ENCODE peak calls at places on chromosomes 5 and 9, in six cellular contexts. E is neural progenitor cell, P is IMR-90, D is gastrocnemius medialis, U is stomach, W is Panc1. L is an unnamed sample.

GRCh38 chr5:39794511-39794910 is 369.7 kb upstream of the DAB2 start:
- DNase-seq in U (no peak), P (peak; percentile 29), D (peak; percentile 18), W (no peak), E (no peak), L (no peak)

GRCh38 chr9:94554439-94555331 is at the start of gene PCAT7:
- DNase-seq in W (peak; percentile 25), U (peak; percentile 90), D (no peak), E (peak; percentile 93), P (no peak), L (peak; percentile 33)

GRCh38 chr5:127192836-127193341 is 97.7 kb upstream of the MEGF10 start:
- DNase-seq in U (no peak), P (no peak), E (no peak), D (no peak), W (no peak), L (no peak)

GRCh38 chr5:77863181-77863580 is 87.0 kb upstream of the TBCA start:
- DNase-seq in D (no peak), U (no peak), P (no peak), E (no peak), W (no peak), L (peak; percentile 37)

GRCh38 chr9:130051855-130052254 is 1.9 kb upstream of the GPR107 start:
- DNase-seq in W (no peak), P (no peak), D (no peak), E (no peak), U (no peak), L (no peak)

GRCh38 chr9:12774861-12775367 is at the start of gene LURAP1L:
- DNase-seq in W (no peak), D (peak; percentile 27), U (peak; percentile 64), P (peak; percentile 83), E (peak; percentile 70), L (peak; percentile 77)

GRCh38 chr5:145218019-145218418 is 617.1 kb downstream of the PRELID2 start:
- DNase-seq in U (no peak), W (no peak), E (no peak), P (no peak), D (no peak), L (no peak)

GRCh38 chr9:127163409-127163808 is 41.0 kb upstream of the ANGPTL2 start:
- DNase-seq in D (no peak), U (no peak), E (no peak), P (peak; percentile 82), W (no peak), L (peak; percentile 51)

GRCh38 chr5:142015781-142016533 is 3.1 kb upstream of the GNPDA1 start:
- DNase-seq in E (no peak), D (no peak), U (no peak), W (peak; percentile 71), P (peak; percentile 56), L (peak; percentile 61)

GRCh38 chr9:3261484-3261883 is 264.3 kb downstream of the RFX3 start:
- DNase-seq in W (no peak), D (no peak), E (no peak), P (peak; percentile 45), U (no peak), L (no peak)

GRCh38 chr9:17905356-17906203 is 326.7 kb downstream of the SH3GL2 start:
- DNase-seq in U (no peak), P (no peak), D (no peak), E (peak; percentile 34), W (no peak), L (no peak)

GRCh38 chr5:40494631-40495030 is 185.1 kb upstream of the PTGER4 start:
- DNase-seq in D (no peak), P (no peak), U (no peak), E (no peak), W (no peak), L (no peak)

GRCh38 chr5:44538831-44539539 is 149.8 kb upstream of the FGF10 start:
- DNase-seq in P (no peak), U (no peak), D (peak; percentile 21), E (no peak), W (no peak), L (no peak)

GRCh38 chr5:1210832-1211251 is 9.4 kb downstream of the SLC6A19 start:
- DNase-seq in D (no peak), W (no peak), U (no peak), P (no peak), E (no peak), L (no peak)
- H3K4me1 ChIP-seq in D (no peaks in the 10 kb centered on the region), W (no peaks in the 10 kb centered on the region), U (no peaks in the 10 kb centered on the region), P (no peaks in the 10 kb centered on the region), E (no peaks in the 10 kb centered on the region), L (no peaks in the 10 kb centered on the region)

GRCh38 chr5:123882305-123882704 is 370.3 kb downstream of the CSNK1G3 start:
- DNase-seq in D (no peak), E (no peak), P (no peak), W (no peak), U (no peak), L (no peak)

GRCh38 chr5:123879071-123879470 is 367.1 kb downstream of the CSNK1G3 start:
- DNase-seq in D (no peak), P (no peak), U (no peak), E (peak; percentile 21), W (no peak), L (no peak)

GRCh38 chr5:123882946-123883345 is 371.0 kb downstream of the CSNK1G3 start:
- DNase-seq in U (no peak), W (no peak), P (no peak), D (no peak), E (no peak), L (no peak)

GRCh38 chr5:123881791-123882244 is 369.8 kb downstream of the CSNK1G3 start:
- DNase-seq in P (peak; percentile 34), D (no peak), E (no peak), U (no peak), W (no peak), L (peak; percentile 4)

GRCh38 chr5:123880875-123881274 is 368.9 kb downstream of the CSNK1G3 start:
- DNase-seq in D (no peak), E (no peak), W (no peak), P (no peak), U (no peak), L (no peak)
- H3K27ac ChIP-seq in D (no peak overlapping the region), E (no peak overlapping the region), W (peak overlapping the region; percentile 82), P (no peak overlapping the region), U (no peak overlapping the region), L (no peak overlapping the region)

GRCh38 chr5:179263391-179264052 is 81.7 kb downstream of the ADAMTS2 start:
- DNase-seq in D (no peak), P (no peak), W (no peak), U (peak; percentile 20), E (no peak), L (no peak)

GRCh38 chr5:179259731-179260323 is 85.4 kb downstream of the ADAMTS2 start:
- DNase-seq in U (peak; percentile 4), P (no peak), W (no peak), E (no peak), D (no peak), L (no peak)

GRCh38 chr5:179262126-179262920 is 82.9 kb downstream of the ADAMTS2 start:
- DNase-seq in E (no peak), W (no peak), D (no peak), U (peak; percentile 18), P (no peak), L (no peak)

GRCh38 chr5:179260324-179261070 is 84.8 kb downstream of the ADAMTS2 start:
- DNase-seq in D (no peak), U (peak; percentile 19), W (no peak), E (no peak), P (no peak), L (no peak)

DNA sequence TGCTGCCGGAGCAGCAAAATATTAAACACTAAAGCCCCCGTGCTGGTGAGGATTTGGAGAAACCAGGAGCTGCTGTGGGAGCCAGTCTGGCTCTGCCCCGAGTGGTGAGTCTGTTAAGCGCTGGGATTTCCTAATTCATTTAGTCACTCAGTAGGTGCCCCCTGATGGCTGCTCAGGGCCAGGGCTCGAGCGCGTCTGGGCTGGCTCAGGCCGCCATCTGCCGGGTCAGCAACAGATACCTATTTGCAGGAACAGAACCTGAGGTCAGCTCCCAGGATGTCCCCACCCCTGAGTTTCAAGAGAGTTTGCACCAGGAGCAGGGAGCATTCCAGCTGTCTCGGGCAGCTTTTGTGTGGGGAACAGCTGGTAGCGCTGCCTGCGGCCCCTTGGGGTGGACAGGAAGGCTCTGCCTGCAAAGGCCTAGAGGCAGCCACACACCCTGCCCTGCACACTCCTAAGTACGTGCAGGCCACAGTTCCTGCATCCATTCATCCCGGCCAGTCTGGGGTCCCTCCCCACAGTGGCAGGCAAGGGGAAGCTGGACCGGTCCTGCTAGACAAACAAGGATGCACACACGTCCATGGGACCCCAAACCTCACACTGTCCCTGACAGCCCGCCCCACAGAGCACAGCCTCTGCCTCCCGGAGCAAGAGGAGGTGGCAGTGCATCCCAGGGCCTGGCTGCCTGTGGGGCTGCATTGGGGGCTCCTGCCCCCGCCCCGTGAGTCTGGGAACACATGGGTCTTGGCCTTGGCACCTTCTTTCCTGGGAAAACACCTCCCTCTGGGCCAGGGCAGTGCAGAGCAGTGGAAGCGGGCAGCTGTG is 83.7 kb downstream of the ADAMTS2 start:
- DNase-seq in W (no peak), D (no peak), E (peak; percentile 90), P (peak; percentile 57), U (peak; percentile 17), L (no peak)
- TF ChIP-seq CTCF in W (peak; percentile 83), D (no peak), E (peak; percentile 71), P (peak; percentile 65), U (no peak), L (no peak)

DNA sequence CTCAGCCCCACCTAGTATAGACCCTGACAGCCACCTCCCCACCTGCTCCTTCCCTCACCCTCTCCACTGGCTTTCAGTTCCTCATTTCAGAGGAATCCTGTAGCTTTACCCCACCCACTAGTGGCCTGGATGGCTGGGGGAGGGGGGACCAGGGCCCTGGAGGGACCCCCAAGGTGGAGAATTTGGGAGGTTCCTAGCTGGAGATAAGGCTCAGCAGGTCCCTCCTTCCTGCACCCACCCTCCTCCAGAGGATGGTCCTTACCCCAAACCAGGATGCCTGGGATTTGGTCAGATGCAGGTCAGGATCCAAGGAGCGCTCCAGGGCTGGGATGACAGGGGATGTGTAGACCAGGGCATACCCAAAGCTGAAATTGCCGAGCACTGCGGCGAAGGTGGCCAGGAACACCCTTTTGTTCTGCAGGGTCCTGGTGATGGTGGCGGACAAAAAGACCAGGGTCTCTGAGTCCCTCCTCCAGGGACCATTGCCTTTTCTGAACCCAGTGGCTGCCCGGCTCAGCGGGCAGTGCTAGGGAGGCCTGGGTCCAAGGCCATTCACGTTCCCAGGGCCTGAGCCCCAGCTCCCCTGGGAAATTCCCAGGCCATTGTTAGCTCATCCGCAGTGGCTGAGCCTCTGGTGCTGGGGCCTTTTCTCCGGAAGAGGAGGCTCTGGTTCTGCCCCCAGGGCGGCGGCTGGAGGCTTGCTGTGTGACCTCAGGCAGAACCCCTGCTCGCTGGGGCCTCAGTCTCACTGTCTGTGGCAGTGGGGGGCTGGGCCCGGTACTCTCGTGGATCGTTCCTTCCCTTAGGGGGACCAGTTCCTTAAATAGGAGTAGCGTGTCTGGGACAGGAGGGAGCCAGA is 678 bp downstream of the SLC2A6 start:
- DNase-seq in W (no peak), U (no peak), D (no peak), E (peak; percentile 65), P (peak; percentile 17), L (peak; percentile 41)
- H3K4me1 ChIP-seq in W (peaks cover 5% of the 10 kb centered on the region), U (peaks cover 14% of the 10 kb centered on the region), D (peaks cover 14% of the 10 kb centered on the region), E (peaks cover 10% of the 10 kb centered on the region), P (peaks cover 3% of the 10 kb centered on the region), L (no peaks in the 10 kb centered on the region)

GRCh38 chr5:143259254-143259605 is 144.3 kb downstream of the NR3C1 start:
- DNase-seq in D (no peak), E (no peak), P (no peak), U (no peak), W (no peak), L (no peak)

GRCh38 chr5:143258559-143259253 is 144.8 kb downstream of the NR3C1 start:
- DNase-seq in U (no peak), W (no peak), D (no peak), P (peak; percentile 87), E (no peak), L (peak; percentile 93)

GRCh38 chr5:143262393-143263174 is 140.9 kb downstream of the NR3C1 start:
- DNase-seq in E (no peak), P (peak; percentile 99), W (no peak), U (no peak), D (no peak), L (peak; percentile 88)

GRCh38 chr5:143263272-143263810 is 140.1 kb downstream of the NR3C1 start:
- DNase-seq in W (no peak), D (no peak), U (no peak), E (no peak), P (peak; percentile 21), L (no peak)

GRCh38 chr5:143261748-143262392 is 141.6 kb downstream of the NR3C1 start:
- DNase-seq in E (no peak), U (no peak), P (peak; percentile 89), W (no peak), D (no peak), L (peak; percentile 92)
- H3K27ac ChIP-seq in E (no peak overlapping the region), U (no peak overlapping the region), P (peak overlapping the region; percentile 0), W (no peak overlapping the region), D (no peak overlapping the region), L (peak overlapping the region; percentile 92)

L was measured in foreskin keratinocyte.